ENCODE peak calls at places on chromosome 7, in six cellular contexts. E, Y, B, H, T and V are unnamed samples.

GRCh38 chr7:50676079-50676478 is 106.6 kb downstream of the GRB10 start:
- DNase-seq in T (no peak), B (no peak), Y (no peak), E (no peak), H (no peak), V (no peak)

GRCh38 chr7:133023370-133024075 is 58.4 kb downstream of the CHCHD3 start:
- DNase-seq in B (no peak), E (no peak), Y (no peak), T (no peak), H (no peak), V (no peak)

GRCh38 chr7:124032369-124033092 is at the start of gene TMEM229A:
- DNase-seq in H (peak; percentile 57), E (peak; percentile 69), Y (peak; percentile 28), B (peak; percentile 81), T (peak; percentile 81), V (peak; percentile 75)

GRCh38 chr7:31051598-31052503 is at the start of gene ADCYAP1R1:
- DNase-seq in H (peak; percentile 58), E (no peak), Y (no peak), T (peak; percentile 77), B (peak; percentile 84), V (no peak)

GRCh38 chr7:74505426-74506328 is 52.0 kb downstream of the GTF2IRD1 start:
- DNase-seq in E (no peak), H (no peak), B (no peak), T (no peak), Y (peak; percentile 74), V (peak; percentile 4)

GRCh38 chr7:133230591-133231194 is 22.2 kb upstream of the EXOC4 start:
- DNase-seq in B (peak; percentile 47), H (peak; percentile 67), E (peak; percentile 51), Y (peak; percentile 56), T (peak; percentile 72), V (peak; percentile 51)

GRCh38 chr7:81604075-81604807 is 165.6 kb downstream of the HGF start:
- DNase-seq in H (no peak), B (no peak), E (peak; percentile 68), Y (peak; percentile 99), T (no peak), V (peak; percentile 88)

GRCh38 chr7:142602183-142602582 is 147.1 kb upstream of the PRSS1 start:
- DNase-seq in H (no peak), E (no peak), Y (no peak), B (no peak), T (no peak), V (no peak)

GRCh38 chr7:70782729-70783290 is 349.1 kb upstream of the GALNT17 start:
- DNase-seq in E (no peak), T (no peak), H (no peak), B (no peak), Y (no peak), V (no peak)

GRCh38 chr7:7265676-7266075 is 83.3 kb downstream of the C1GALT1 start:
- DNase-seq in T (no peak), E (no peak), B (no peak), H (no peak), Y (no peak), V (no peak)

GRCh38 chr7:145156834-145157233 is 321.0 kb upstream of the TPK1 start:
- DNase-seq in E (no peak), Y (no peak), T (no peak), H (no peak), B (no peak), V (no peak)

DNA sequence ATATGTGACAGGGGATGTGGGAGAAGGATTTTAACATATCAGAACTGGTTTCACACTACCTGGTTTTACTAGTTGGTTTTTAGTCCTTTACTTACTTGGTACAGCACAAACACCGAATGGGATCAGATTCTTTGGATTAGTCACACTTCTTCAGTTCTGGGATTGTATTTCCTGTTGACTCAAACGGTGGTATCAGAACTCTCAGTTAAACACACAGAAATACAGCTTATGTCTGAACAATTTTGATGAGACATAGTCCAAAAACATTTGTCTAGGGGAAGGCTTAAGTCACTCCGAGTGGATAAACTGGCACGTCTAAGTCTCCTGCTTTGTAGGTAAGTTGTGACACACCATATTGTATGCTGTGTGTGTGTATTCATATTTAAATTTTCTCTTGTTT is 480.5 kb downstream of the PHTF2 start:
- DNase-seq in T (no peak), B (no peak), H (no peak), Y (peak; percentile 91), E (no peak), V (peak; percentile 69)
- H3K9ac ChIP-seq in T (no peak overlapping the region), B (no peak overlapping the region), H (no peak overlapping the region), Y (no peak overlapping the region), E (no peak overlapping the region), V (peak overlapping the region; percentile 18)

DNA sequence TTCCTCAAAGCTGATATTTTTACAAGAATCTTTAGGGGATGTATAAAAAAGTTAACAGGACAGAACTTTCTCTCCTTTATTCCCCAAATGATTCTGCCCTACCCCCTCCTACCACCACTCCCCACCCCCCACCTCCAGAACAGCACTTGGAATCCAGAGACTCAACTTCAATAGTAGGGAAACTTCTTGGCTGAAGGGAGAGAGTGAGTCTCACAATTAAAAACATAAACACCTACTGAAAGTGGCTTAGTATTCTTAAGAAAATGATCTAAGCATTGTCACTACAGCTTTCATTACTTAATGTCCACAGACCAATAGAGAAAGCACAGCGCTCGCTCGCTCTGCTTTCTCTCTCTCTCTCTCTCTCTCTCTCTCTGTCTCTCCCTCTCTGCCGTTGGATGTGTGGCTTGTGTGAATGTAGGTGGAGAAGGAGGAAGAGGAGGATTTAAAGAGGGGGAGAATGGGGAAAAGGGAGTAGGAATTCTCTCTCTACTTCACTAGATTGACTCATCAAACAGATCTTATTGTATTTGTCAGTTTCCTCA is 1.5 kb upstream of the SEMA3A start:
- DNase-seq in Y (peak; percentile 77), H (no peak), B (peak; percentile 33), T (no peak), E (no peak), V (peak; percentile 89)
- H2AFZ ChIP-seq in Y (peak overlapping the region; percentile 2), H (peak overlapping the region; percentile 84), B (peak overlapping the region; percentile 73), T (peak overlapping the region; percentile 38), E (no peak overlapping the region), V (no peak overlapping the region)

GRCh38 chr7:53325061-53325460 is 289.6 kb downstream of the POM121L12 start:
- DNase-seq in Y (no peak), E (peak; percentile 38), H (no peak), T (no peak), B (no peak), V (peak; percentile 32)
- H2BK120ac ChIP-seq in Y (no peak overlapping the region), E (no peak overlapping the region), H (no peak overlapping the region), T (no peak overlapping the region), B (no peak overlapping the region), V (no peak overlapping the region)

DNA sequence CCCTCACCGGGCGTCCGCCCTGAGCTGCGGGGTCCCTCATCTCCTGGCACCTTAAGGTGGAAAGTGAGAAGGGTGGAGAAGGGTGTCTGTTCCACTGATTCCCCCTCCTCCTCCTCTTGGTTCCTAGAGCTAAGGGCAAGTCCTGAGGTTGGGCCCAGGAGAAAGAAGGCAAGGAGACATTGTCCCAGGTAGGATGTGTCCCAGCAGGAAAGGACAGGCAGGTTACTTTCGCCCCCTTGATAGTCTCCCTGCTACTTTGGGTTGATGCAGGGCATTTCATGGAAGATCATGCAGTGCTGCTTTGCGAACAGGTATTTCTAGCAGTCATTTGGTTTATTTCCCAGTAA is 582 bp downstream of the STEAP2 start:
- DNase-seq in H (no peak), B (no peak), Y (no peak), T (no peak), E (no peak), V (peak; percentile 1)
- H3K9ac ChIP-seq in H (peak overlapping the region; percentile 87), B (peak overlapping the region; percentile 65), Y (peak overlapping the region; percentile 45), T (peak overlapping the region; percentile 62), E (no peak overlapping the region), V (peak overlapping the region; percentile 98)

GRCh38 chr7:72925546-72926120 is 738 bp downstream of the POM121 start:
- DNase-seq in T (no peak), B (no peak), H (no peak), E (no peak), Y (no peak), V (peak; percentile 35)
- H2AFZ ChIP-seq in T (no peak overlapping the region), B (no peak overlapping the region), H (peak overlapping the region; percentile 93), E (peak overlapping the region; percentile 74), Y (peak overlapping the region; percentile 98), V (no peak overlapping the region)

GRCh38 chr7:23184709-23185354 is 3.0 kb downstream of the NUP42 start:
- DNase-seq in Y (peak; percentile 51), B (no peak), E (no peak), T (no peak), H (no peak), V (peak; percentile 65)

GRCh38 chr7:23181684-23182553 is at the start of gene NUP42:
- DNase-seq in E (peak; percentile 99), B (peak; percentile 99), Y (peak; percentile 100), T (peak; percentile 99), H (peak; percentile 98), V (peak; percentile 100)

GRCh38 chr7:23185980-23186379 is 4.1 kb downstream of the NUP42 start:
- DNase-seq in T (no peak), B (no peak), H (no peak), Y (no peak), E (no peak), V (no peak)

GRCh38 chr7:23184291-23184690 is 2.4 kb downstream of the NUP42 start:
- DNase-seq in E (no peak), H (no peak), B (no peak), T (no peak), Y (no peak), V (no peak)

DNA sequence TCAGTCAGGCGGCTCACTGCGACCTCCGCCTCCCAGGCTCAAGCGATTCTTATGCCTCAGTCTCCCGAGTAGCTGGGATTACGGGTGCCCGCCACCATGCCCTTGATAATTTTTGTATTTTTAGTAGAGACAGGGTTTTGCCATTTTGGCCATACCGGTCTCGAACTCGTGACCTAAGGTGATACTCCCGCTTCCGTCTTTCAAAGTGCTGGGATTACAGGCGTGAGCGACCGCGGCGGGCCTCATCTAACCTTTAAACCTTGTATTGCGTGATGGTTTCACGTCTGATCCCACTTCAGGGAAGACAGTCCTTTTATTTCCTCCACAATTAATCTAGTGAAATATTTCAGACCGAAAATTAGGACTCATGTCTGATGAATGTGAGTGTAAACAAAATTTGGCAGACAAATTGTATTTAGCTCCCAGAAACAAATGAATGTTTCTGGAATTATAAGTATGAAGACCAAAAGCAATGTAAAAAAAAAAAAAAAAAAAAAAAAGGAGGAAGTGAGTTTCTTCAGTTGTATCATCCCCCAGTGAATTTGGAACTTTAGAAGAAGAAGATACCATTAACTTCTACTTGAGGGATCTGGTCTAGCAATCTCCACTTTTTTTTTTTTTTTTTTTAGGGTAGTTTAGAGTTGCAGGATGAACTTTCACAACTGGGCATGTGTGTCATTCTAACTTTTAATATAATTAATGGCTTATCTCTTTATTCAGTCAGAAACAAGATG is 1.6 kb downstream of the NUP42 start:
- DNase-seq in T (no peak), B (no peak), Y (no peak), H (no peak), E (no peak), V (no peak)
- H2BK120ac ChIP-seq in T (no peak overlapping the region), B (no peak overlapping the region), Y (no peak overlapping the region), H (no peak overlapping the region), E (no peak overlapping the region), V (no peak overlapping the region)

DNA sequence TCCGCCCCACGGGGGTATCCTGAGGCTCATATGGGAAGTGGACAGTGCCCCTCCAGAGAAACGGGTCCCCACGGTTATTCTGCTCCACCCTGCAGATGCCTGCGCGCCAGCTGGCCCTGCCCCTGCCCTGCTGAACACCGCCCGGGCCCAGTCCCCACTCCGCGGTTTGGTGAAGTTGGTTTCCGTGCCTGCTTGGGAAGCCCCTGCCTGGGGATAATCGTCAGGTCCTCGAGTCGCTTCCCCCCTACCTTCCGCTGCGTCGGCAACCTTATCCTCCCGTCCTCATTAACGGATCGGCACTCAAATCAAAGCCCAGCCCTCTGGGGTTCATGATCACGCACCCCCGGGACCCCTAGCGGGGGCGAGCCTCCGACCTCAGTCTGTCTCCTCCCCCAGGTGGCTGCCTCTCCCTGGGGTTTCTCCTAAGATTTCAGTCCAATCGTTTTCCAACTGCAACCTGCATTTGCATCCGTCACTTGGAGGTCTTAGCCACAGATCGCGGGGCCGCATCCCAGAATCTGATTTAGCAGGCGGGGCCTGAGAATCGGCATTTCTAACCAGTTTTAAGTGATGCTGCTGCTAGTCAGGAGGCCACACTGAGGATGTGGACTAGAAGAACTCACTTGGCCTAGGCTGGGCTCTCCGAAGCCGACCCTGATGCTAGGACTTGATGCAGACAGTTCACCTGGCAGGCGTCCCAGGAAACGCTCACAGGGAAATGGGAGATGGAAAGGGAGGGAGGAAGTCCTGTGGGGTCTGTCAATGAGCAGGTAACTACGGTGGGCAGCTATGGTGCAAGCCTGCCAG is 27.6 kb downstream of the WDR86 start:
- DNase-seq in H (no peak), B (peak; percentile 34), T (peak; percentile 63), E (no peak), Y (no peak), V (no peak)
- H3K9ac ChIP-seq in H (peak overlapping the region; percentile 83), B (no peak overlapping the region), T (no peak overlapping the region), E (no peak overlapping the region), Y (no peak overlapping the region), V (no peak overlapping the region)